ENCODE peak calls at places on chromosome 3, in seven cellular contexts. E is Daoy; A is neural progenitor cell; T is CMK; W is CD4-positive, alpha-beta memory T cell; Q is SW480; V is ELF-1. X is an unnamed sample.

GRCh38 chr3:175338775-175339535 is 479.8 kb downstream of the NAALADL2 start:
- DNase-seq in E (peak; percentile 68), A (peak; percentile 7), T (no peak), W (no peak), Q (no peak), V (peak; percentile 42), X (no peak)

GRCh38 chr3:133330043-133330442 is 69.8 kb upstream of the BFSP2 start:
- DNase-seq in E (no peak), A (peak; percentile 65), T (no peak), W (no peak), Q (no peak), V (no peak), X (no peak)

GRCh38 chr3:171790574-171790897 is 19.7 kb downstream of the PLD1 start:
- DNase-seq in E (peak; percentile 41), A (no peak), T (no peak), W (no peak), Q (no peak), V (no peak), X (no peak)

GRCh38 chr3:197224034-197224444 is 74.4 kb downstream of the DLG1 start:
- DNase-seq in E (peak; percentile 26), A (peak; percentile 71), T (peak; percentile 21), W (no peak), Q (peak; percentile 73), V (no peak), X (peak; percentile 71)

GRCh38 chr3:123635717-123636116 is 50.9 kb upstream of the HACD2 start:
- DNase-seq in E (no peak), A (no peak), T (no peak), W (no peak), Q (no peak), V (no peak), X (no peak)

GRCh38 chr3:48588230-48588629 is 6.9 kb downstream of the COL7A1 start:
- DNase-seq in E (no peak), A (no peak), T (no peak), W (no peak), Q (no peak), V (no peak), X (no peak)

GRCh38 chr3:177580437-177580836 is 383.2 kb upstream of the TBL1XR1 start:
- DNase-seq in E (no peak), A (no peak), T (no peak), W (no peak), Q (no peak), V (no peak), X (no peak)

GRCh38 chr3:15535757-15536156 is 14.3 kb upstream of the COLQ start:
- DNase-seq in E (no peak), A (no peak), T (no peak), W (no peak), Q (no peak), V (no peak), X (no peak)

GRCh38 chr3:42819351-42819965 is 10.2 kb downstream of the ACKR2 start:
- DNase-seq in E (peak; percentile 52), A (peak; percentile 48), T (no peak), W (no peak), Q (no peak), V (peak; percentile 27), X (no peak)

GRCh38 chr3:153944084-153944483 is 177.1 kb upstream of the ARHGEF26 start:
- DNase-seq in E (no peak), A (no peak), T (no peak), W (no peak), Q (no peak), V (no peak), X (no peak)

GRCh38 chr3:113441051-113441770 is at the start of gene CFAP44:
- DNase-seq in E (no peak), A (peak; percentile 88), T (no peak), W (peak; percentile 46), Q (no peak), V (peak; percentile 89), X (peak; percentile 72)

X was measured in midbrain.